ENCODE peak calls at places on chromosomes 4 and X, in five cellular contexts. X is lower leg skin, F is Peyer's patch, A is esophagus squamous epithelium, Q is upper lobe of left lung. O is an unnamed sample.

GRCh38 chr4:88366460-88366859 is 12.2 kb upstream of the HERC6 start:
- DNase-seq in X (no peak), F (no peak), A (no peak), Q (no peak), O (no peak)

GRCh38 chr4:57405359-57405758 is 295.2 kb upstream of the IGFBP7 start:
- DNase-seq in X (no peak), F (no peak), A (no peak), Q (no peak), O (no peak)

GRCh38 chrX:109911046-109911445 is 91.9 kb upstream of the TMEM164 start:
- DNase-seq in X (no peak), F (no peak), A (no peak), Q (no peak), O (no peak)

GRCh38 chr4:151226004-151226932 is 50.7 kb upstream of the PRSS48 start:
- DNase-seq in X (no peak), F (no peak), A (no peak), Q (no peak), O (no peak)

GRCh38 chrX:147405764-147406163 is 506.0 kb upstream of the FMR1 start:
- DNase-seq in X (no peak), F (no peak), A (no peak), Q (no peak), O (no peak)

GRCh38 chr4:67907650-67908049 is 23.8 kb upstream of the TMPRSS11D start:
- DNase-seq in X (no peak), F (no peak), A (no peak), Q (no peak), O (no peak)

GRCh38 chr4:178137732-178138471 is 695.7 kb upstream of the AGA start:
- DNase-seq in X (no peak), F (no peak), A (no peak), Q (no peak), O (no peak)

GRCh38 chr4:79922011-79922410 is 151.0 kb downstream of the ANTXR2 start:
- DNase-seq in X (no peak), F (no peak), A (no peak), Q (no peak), O (no peak)

GRCh38 chrX:153969904-153970397 is 1.7 kb downstream of the HCFC1 start:
- DNase-seq in X (no peak), F (peak), A (no peak), Q (peak), O (no peak)

GRCh38 chr4:128385199-128385598 is 97.6 kb upstream of the PGRMC2 start:
- DNase-seq in X (no peak), F (no peak), A (no peak), Q (no peak), O (no peak)
- TF ChIP-seq POLR2A in X (no peak), F (no peak), A (no peak), Q (no peak), O (no peak)

GRCh38 chr4:125928652-125929051 is 613.9 kb downstream of the FAT4 start:
- DNase-seq in X (no peak), F (peak), A (no peak), Q (no peak), O (no peak)
- TF ChIP-seq POLR2A in X (no peak), F (no peak), A (no peak), Q (no peak), O (no peak)

GRCh38 chrX:40266490-40267333 is 169.0 kb upstream of the BCOR start:
- DNase-seq in X (no peak), F (peak), A (no peak), Q (peak), O (peak)
- TF ChIP-seq POLR2A in X (no peak), F (no peak), A (no peak), Q (no peak), O (no peak)

GRCh38 chrX:132217203-132218073 is 1.8 kb downstream of the RAP2C start:
- DNase-seq in X (peak), F (peak), A (peak), Q (peak), O (peak)
- TF ChIP-seq POLR2A in X (no peak), F (no peak), A (peak), Q (no peak), O (peak)

DNA sequence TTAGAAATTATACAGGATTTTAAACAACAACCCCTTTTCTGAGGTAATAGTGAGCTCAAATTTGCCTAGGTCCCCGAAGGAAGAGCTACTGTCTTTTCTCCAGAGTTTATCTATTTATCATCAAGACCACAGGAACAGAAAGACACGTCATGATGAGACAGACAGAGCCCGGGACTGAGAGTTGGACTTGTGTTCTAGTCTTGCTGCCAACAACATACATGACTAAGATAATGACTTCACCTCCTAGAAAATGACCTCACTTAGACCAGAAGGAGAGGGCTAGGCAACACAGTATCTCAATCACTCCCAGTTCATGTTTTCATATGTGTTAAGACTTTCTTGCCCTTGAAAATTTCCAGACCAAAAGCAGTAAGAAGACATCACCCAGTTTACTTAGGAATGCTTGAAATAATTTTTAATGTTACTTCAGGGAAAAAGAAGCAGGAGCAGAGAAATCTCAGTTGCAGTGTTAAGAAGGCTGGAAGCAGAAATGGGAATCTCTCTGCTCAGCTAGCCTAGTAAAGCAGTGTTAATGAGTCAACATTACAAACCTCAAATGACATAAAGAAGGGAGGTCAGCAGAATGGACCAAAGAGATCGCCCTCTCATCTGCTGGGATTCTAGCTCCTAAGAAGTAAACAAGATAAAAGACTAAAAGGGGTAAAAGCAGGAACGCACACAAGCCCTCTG is 24.9 kb downstream of the PDGFC start:
- DNase-seq in X (peak), F (no peak), A (no peak), Q (no peak), O (no peak)
- TF ChIP-seq POLR2A in X (no peak), F (no peak), A (no peak), Q (no peak), O (no peak)

DNA sequence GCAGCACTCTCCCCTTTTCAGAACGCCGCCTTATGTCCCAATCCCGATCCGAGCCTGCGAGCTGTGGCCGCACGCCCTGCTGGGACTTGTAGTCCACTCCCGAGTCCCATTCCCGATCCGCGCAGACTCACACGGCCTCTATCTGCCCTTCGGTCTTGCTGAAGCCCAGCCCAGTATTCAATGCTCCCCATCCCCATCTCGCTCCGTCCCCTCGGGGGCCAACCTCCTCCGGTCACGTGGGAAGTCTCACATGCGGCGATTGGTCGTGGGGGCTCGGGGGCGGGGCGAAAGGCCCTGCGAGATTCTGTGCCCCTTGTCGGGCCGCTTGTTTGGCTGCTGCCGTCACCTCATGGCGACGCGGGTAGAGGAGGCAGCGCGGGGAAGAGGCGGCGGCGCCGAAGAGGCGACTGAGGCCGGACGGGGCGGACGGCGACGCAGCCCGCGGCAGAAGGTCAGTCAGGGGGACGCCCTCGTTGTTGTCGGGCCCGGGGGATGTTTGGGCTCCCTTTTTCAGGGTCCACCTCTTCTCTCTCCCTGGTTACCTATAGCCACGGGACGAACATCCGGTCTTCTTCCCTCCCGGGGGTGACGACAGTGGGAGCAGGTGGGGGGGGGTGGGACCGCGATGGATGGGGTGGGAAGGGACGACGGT is at the start of gene TXLNG:
- DNase-seq in X (peak), F (peak), A (peak), Q (peak), O (peak)
- TF ChIP-seq POLR2A in X (peak), F (peak), A (peak), Q (no peak), O (peak)

O was measured in GM12891.